ENCODE peak calls at places on chromosomes 2 and 18, in five cellular contexts. I, K, G, B and D are unnamed samples.

GRCh38 chr2:101597347-101597944 is 100.1 kb upstream of the MAP4K4 start:
- DNase-seq in I (no peak), K (no peak), G (peak; percentile 16), B (no peak), D (no peak)

GRCh38 chr2:124973396-124973795 is 948.3 kb downstream of the CNTNAP5 start:
- DNase-seq in I (no peak), K (no peak), G (no peak), B (no peak), D (no peak)

GRCh38 chr2:1169291-1169949 is 218.8 kb downstream of the SNTG2 start:
- DNase-seq in I (no peak), K (no peak), G (peak; percentile 30), B (no peak), D (no peak)

GRCh38 chr2:148796735-148797512 is 78.1 kb upstream of the KIF5C start:
- DNase-seq in I (no peak), K (no peak), G (no peak), B (no peak), D (no peak)

GRCh38 chr2:237496428-237496827 is 9.4 kb downstream of the MLPH start:
- DNase-seq in I (no peak), K (no peak), G (peak; percentile 69), B (no peak), D (no peak)

GRCh38 chr2:9554841-9555337 is 741 bp downstream of the ADAM17 start:
- DNase-seq in I (peak; percentile 58), K (peak; percentile 7), G (peak; percentile 79), B (no peak), D (no peak)

GRCh38 chr2:103773884-103774283 is 1012.1 kb downstream of the TMEM182 start:
- DNase-seq in I (peak; percentile 72), K (no peak), G (peak; percentile 59), B (no peak), D (no peak)

GRCh38 chr2:239955086-239955988 is 69.8 kb downstream of the NDUFA10 start:
- DNase-seq in I (no peak), K (no peak), G (no peak), B (no peak), D (no peak)

GRCh38 chr18:68456985-68457384 is 257.9 kb downstream of the TMX3 start:
- DNase-seq in I (peak; percentile 80), K (no peak), G (no peak), B (no peak), D (no peak)

GRCh38 chr18:50656396-50656795 is 96.5 kb downstream of the MAPK4 start:
- DNase-seq in I (no peak), K (no peak), G (no peak), B (no peak), D (no peak)

GRCh38 chr2:181374741-181375675 is 82.2 kb upstream of the ITGA4 start:
- DNase-seq in I (no peak), K (no peak), G (no peak), B (no peak), D (no peak)

GRCh38 chr2:139949242-139949972 is 1169.2 kb upstream of the NXPH2 start:
- DNase-seq in I (no peak), K (no peak), G (no peak), B (no peak), D (no peak)

GRCh38 chr2:38733300-38733971 is 17.7 kb downstream of the SRSF7 start:
- DNase-seq in I (no peak), K (no peak), G (no peak), B (no peak), D (no peak)

GRCh38 chr2:24122-24521 is 22.2 kb downstream of the FAM110C start:
- DNase-seq in I (no peak), K (no peak), G (no peak), B (no peak), D (no peak)

GRCh38 chr2:238456966-238457926 is 30.5 kb downstream of the ASB1 start:
- DNase-seq in I (no peak), K (no peak), G (no peak), B (no peak), D (no peak)

GRCh38 chr2:138421971-138422335 is 79.6 kb upstream of the SPOPL start:
- DNase-seq in I (peak; percentile 88), K (no peak), G (peak; percentile 76), B (no peak), D (no peak)

GRCh38 chr2:240216197-240216596 is 75.7 kb upstream of the OTOS start:
- DNase-seq in I (no peak), K (no peak), G (no peak), B (no peak), D (no peak)

GRCh38 chr2:80642465-80642864 is 337.9 kb upstream of the LRRTM1 start:
- DNase-seq in I (no peak), K (no peak), G (no peak), B (no peak), D (no peak)

GRCh38 chr2:28117104-28117596 is 226.6 kb downstream of the BABAM2 start:
- DNase-seq in I (no peak), K (no peak), G (peak; percentile 1), B (no peak), D (no peak)

GRCh38 chr2:63601061-63601460 is 12.3 kb downstream of the MDH1 start:
- DNase-seq in I (no peak), K (no peak), G (peak; percentile 93), B (no peak), D (no peak)

GRCh38 chr18:36798738-36799473 is 29.9 kb downstream of the TPGS2 start:
- DNase-seq in I (no peak), K (no peak), G (no peak), B (no peak), D (no peak)
- H3K27ac ChIP-seq in I (no peak overlapping the region), K (no peak overlapping the region), G (no peak overlapping the region), B (no peak overlapping the region), D (no peak overlapping the region)

DNA sequence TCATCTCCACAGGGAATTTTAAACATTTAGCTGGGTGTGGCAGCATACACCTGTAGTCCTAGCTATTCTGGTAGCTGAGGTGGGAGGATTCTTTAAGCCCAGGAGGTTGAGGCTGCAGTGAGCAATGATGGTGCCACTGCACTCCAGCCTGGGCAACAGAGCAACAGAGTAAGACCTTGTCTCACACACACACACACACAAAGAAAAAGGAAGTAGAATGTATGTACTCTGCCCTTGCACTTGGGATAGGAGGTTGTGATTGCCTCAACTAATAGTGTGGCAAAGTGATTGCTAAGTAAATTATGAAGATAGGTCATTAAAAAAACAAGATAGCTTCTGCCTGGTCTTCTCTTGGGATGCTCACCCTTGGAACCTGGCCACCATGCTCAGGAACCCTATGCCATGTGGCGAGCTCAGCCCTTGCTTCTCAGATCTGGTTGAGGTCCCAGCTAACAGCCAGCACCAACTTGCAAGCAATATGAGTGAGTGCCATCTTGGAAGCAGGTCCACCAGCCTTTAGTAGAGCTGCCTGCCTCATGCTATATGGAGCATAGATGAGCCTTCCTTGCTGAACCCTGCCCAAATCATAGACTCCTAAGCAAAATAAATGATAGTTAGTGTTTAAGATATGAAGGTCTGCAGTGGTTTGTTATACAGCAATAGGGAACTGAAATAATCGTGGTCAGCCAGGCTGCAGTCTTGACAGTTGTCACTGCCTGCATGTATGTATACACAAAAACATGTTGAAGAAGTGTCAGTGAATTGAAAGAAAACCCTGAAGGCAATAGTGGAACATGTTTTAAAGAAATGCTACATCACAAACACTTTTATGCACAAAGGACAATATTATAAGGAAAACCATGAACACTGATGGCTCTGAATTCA is 30.1 kb upstream of the PNO1 start:
- DNase-seq in I (no peak), K (no peak), G (no peak), B (no peak), D (no peak)
- H3K27ac ChIP-seq in I (no peak overlapping the region), K (no peak overlapping the region), G (no peak overlapping the region), B (no peak overlapping the region), D (no peak overlapping the region)

GRCh38 chr2:20635096-20635475 is 15.8 kb downstream of the HS1BP3 start:
- DNase-seq in I (no peak), K (no peak), G (no peak), B (no peak), D (no peak)
- H3K27ac ChIP-seq in I (no peak overlapping the region), K (no peak overlapping the region), G (no peak overlapping the region), B (peak overlapping the region; percentile 75), D (no peak overlapping the region)

GRCh38 chr2:231161252-231162035 is 36.6 kb upstream of the HTR2B start:
- DNase-seq in I (peak; percentile 45), K (no peak), G (no peak), B (no peak), D (no peak)
- H3K27ac ChIP-seq in I (peak overlapping the region; percentile 72), K (no peak overlapping the region), G (no peak overlapping the region), B (peak overlapping the region; percentile 73), D (no peak overlapping the region)